ENCODE peak calls at places on chromosomes 12 and 14, in six cellular contexts. U is endothelial cell, D is ovary, X is DND-41, L is AG09309, S is GM10248. V is an unnamed sample.

GRCh38 chr14:65774041-65774440 is 361.5 kb downstream of the FUT8 start:
- DNase-seq in L (no peak), D (no peak), S (no peak), U (no peak), X (no peak), V (no peak)

GRCh38 chr12:62758216-62758615 is 176.7 kb downstream of the PPM1H start:
- DNase-seq in U (no peak), L (no peak), X (no peak), D (no peak), S (no peak), V (no peak)

GRCh38 chr12:12561305-12562015 is 1.2 kb downstream of the DUSP16 start:
- DNase-seq in L (no peak), X (peak; percentile 19), D (peak; percentile 84), S (no peak), U (peak; percentile 58), V (peak; percentile 24)

GRCh38 chr14:29240046-29240445 is 473.5 kb downstream of the FOXG1 start:
- DNase-seq in D (no peak), X (no peak), S (no peak), L (peak; percentile 80), U (no peak), V (no peak)

GRCh38 chr12:55820679-55821078 is 2.8 kb downstream of the ORMDL2 start:
- DNase-seq in D (no peak), L (no peak), U (no peak), X (no peak), S (no peak), V (no peak)

GRCh38 chr14:91390165-91390778 is 27.3 kb downstream of the CCDC88C start:
- DNase-seq in X (no peak), L (no peak), U (no peak), S (no peak), D (no peak), V (no peak)

GRCh38 chr12:15629108-15629507 is 160.1 kb downstream of the EPS8 start:
- DNase-seq in X (no peak), D (peak; percentile 69), U (no peak), S (peak; percentile 15), L (peak; percentile 97), V (no peak)

GRCh38 chr12:71469235-71469873 is 29.8 kb downstream of the LGR5 start:
- DNase-seq in S (no peak), D (no peak), X (no peak), U (no peak), L (peak; percentile 33), V (no peak)

GRCh38 chr14:67526676-67527459 is 6.2 kb upstream of the PLEKHH1 start:
- DNase-seq in X (peak; percentile 53), S (peak; percentile 53), D (no peak), L (no peak), U (peak; percentile 42), V (peak; percentile 36)

GRCh38 chr14:64730061-64730440 is 25.8 kb downstream of the PLEKHG3 start:
- DNase-seq in D (peak; percentile 16), S (no peak), X (no peak), L (no peak), U (no peak), V (no peak)

GRCh38 chr14:101561145-101561896 is at the start of gene DIO3:
- DNase-seq in S (no peak), D (peak; percentile 70), L (no peak), X (no peak), U (peak; percentile 65), V (no peak)

GRCh38 chr14:28751467-28752058 is 15.0 kb upstream of the FOXG1 start:
- DNase-seq in L (peak; percentile 11), U (peak; percentile 66), D (no peak), S (no peak), X (peak; percentile 32), V (no peak)

GRCh38 chr12:96416033-96416790 is 16.0 kb upstream of the CDK17 start:
- DNase-seq in S (no peak), D (no peak), U (no peak), X (no peak), L (peak; percentile 86), V (no peak)

GRCh38 chr14:23113346-23114119 is 5.5 kb downstream of the CEBPE start:
- DNase-seq in S (peak; percentile 5), L (no peak), U (no peak), X (no peak), D (no peak), V (no peak)

GRCh38 chr12:52496590-52497071 is 3.6 kb upstream of the KRT6A start:
- DNase-seq in D (no peak), X (no peak), U (no peak), S (no peak), L (no peak), V (no peak)

GRCh38 chr12:6551496-6552139 is 4.2 kb downstream of the IFFO1 start:
- DNase-seq in S (no peak), X (no peak), D (no peak), U (no peak), L (no peak), V (no peak)

GRCh38 chr12:946656-947055 is 2.8 kb downstream of the RAD52 start:
- DNase-seq in D (no peak), U (no peak), X (no peak), S (no peak), L (no peak), V (no peak)

GRCh38 chr12:754238-754816 is 1.9 kb downstream of the WNK1 start:
- DNase-seq in U (no peak), S (no peak), X (no peak), L (no peak), D (peak; percentile 41), V (no peak)

GRCh38 chr12:5432011-5432400 is at the start of gene NTF3:
- DNase-seq in L (no peak), S (no peak), X (no peak), D (peak; percentile 74), U (peak; percentile 32), V (no peak)

GRCh38 chr14:23052671-23053070 is 4.6 kb downstream of the CDH24 start:
- DNase-seq in U (no peak), D (no peak), L (no peak), X (no peak), S (no peak), V (no peak)

GRCh38 chr14:82776958-82777357 is 1243.3 kb upstream of the SEL1L start:
- DNase-seq in U (no peak), X (no peak), D (no peak), S (no peak), L (no peak), V (no peak)

GRCh38 chr14:44404599-44405349 is 102.3 kb downstream of the FSCB start:
- DNase-seq in X (no peak), U (no peak), L (no peak), D (no peak), S (no peak), V (no peak)

GRCh38 chr12:122306407-122306806 is 40.1 kb upstream of the VPS33A start:
- DNase-seq in X (no peak), S (no peak), L (no peak), D (no peak), U (no peak), V (no peak)
- TF ChIP-seq CTCF in X (peak; percentile 47), S (peak; percentile 44), L (no peak), D (no peak), U (no peak), V (no peak)

GRCh38 chr12:122082621-122083356 is 4.2 kb downstream of the MLXIP start:
- DNase-seq in X (no peak), S (no peak), L (no peak), U (no peak), D (peak; percentile 35), V (no peak)

GRCh38 chr12:122081108-122081696 is 2.6 kb downstream of the MLXIP start:
- DNase-seq in S (no peak), D (peak; percentile 37), U (no peak), L (no peak), X (no peak), V (no peak)

GRCh38 chr12:122080149-122081107 is 1.9 kb downstream of the MLXIP start:
- DNase-seq in D (peak; percentile 69), L (peak; percentile 64), S (no peak), X (no peak), U (no peak), V (no peak)

GRCh38 chr12:122079532-122080081 is 1.1 kb downstream of the MLXIP start:
- DNase-seq in S (no peak), U (no peak), L (no peak), X (peak; percentile 57), D (peak; percentile 45), V (no peak)

GRCh38 chr12:122081697-122082221 is 3.2 kb downstream of the MLXIP start:
- DNase-seq in L (no peak), S (peak; percentile 57), D (peak; percentile 80), X (peak; percentile 81), U (peak; percentile 29), V (peak; percentile 40)
- TF ChIP-seq CTCF in L (no peak), S (peak; percentile 22), D (no peak), X (peak; percentile 52), U (no peak), V (no peak)

GRCh38 chr14:100056964-100057817 is 8.0 kb upstream of the EVL start:
- DNase-seq in S (peak; percentile 69), X (peak; percentile 53), L (no peak), D (no peak), U (no peak), V (no peak)
- TF ChIP-seq CTCF in S (peak; percentile 49), X (peak; percentile 79), L (peak; percentile 42), D (peak; percentile 14), U (no peak), V (peak; percentile 81)

DNA sequence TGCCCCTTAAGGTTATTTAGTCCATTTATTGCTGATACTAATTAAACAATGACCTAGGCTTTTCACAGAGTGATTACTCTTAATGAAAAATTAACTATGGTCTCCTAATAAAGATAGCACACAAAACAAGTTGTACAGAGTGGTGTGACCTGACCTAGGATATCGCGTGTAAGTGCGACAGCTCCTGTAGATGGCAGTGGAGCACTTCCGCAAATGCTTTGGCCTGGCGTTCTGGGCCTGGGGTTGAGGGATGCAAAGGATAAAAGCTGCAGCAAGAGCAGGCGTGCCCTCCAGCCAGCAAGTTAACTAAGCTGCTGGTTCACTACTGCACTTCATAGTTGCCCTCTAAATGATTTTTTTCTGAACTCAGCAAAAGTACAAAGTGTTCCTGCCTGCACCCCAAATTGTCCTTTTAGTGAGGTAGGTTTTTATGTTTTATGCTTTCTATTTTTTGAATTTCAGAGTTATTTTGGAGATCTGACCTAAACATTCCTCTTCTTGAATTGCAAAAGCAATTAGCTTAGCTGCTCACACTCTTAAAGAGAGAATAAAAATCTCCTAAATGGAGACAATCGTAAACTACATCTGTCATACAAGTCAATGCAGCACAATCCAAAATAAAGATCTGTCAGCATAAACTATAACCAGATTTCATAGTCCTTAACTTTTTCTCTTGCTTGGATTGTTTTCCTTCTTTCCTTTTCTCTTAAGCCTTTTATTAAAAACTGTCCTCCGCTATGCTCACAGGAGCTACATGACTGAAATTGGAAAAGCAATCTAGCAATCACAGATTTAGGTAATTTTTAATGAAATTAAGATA is 379.6 kb downstream of the LRIG3 start:
- DNase-seq in D (peak; percentile 82), U (peak; percentile 75), L (peak; percentile 71), S (no peak), X (peak; percentile 69), V (no peak)
- TF ChIP-seq CTCF in D (peak; percentile 49), U (peak; percentile 61), L (peak; percentile 95), S (peak; percentile 54), X (peak; percentile 88), V (no peak)

V was measured in CD4-positive, alpha-beta T cell.